ENCODE peak calls at places on chromosomes 3 and 15, in eight cellular contexts. H is activated CD8-positive, alpha-beta memory T cell treated with anti-CD3 and anti-CD28 coated beads for 48 hours; Z is AG04450; N is GM12865; C is choroid plexus epithelial cell; G is DMS153; K is HuH-7; Y is T-cell. F is an unnamed sample.

GRCh38 chr3:41200669-41201021 is 1.3 kb downstream of the CTNNB1 start:
- DNase-seq in H (no peak), Z (no peak), N (peak; percentile 23), C (peak; percentile 88), G (no peak), K (peak; percentile 19), Y (peak; percentile 18), F (no peak)

GRCh38 chr15:50883903-50884302 is 24.6 kb upstream of the AP4E1 start:
- DNase-seq in H (no peak), Z (no peak), N (peak; percentile 61), C (peak; percentile 73), G (no peak), K (no peak), Y (no peak), F (no peak)

GRCh38 chr15:56244237-56244810 is 645 bp upstream of the RFX7 start:
- DNase-seq in H (peak; percentile 11), Z (peak; percentile 23), N (peak; percentile 86), C (peak; percentile 80), G (peak; percentile 12), K (peak; percentile 74), Y (peak; percentile 9), F (peak; percentile 73)

GRCh38 chr15:49286649-49287394 is 116.8 kb downstream of the GALK2 start:
- DNase-seq in H (no peak), Z (no peak), N (no peak), C (peak; percentile 23), G (no peak), K (peak; percentile 1), Y (no peak), F (no peak)

GRCh38 chr15:62606376-62607164 is 436.0 kb upstream of the TPM1 start:
- DNase-seq in H (no peak), Z (peak; percentile 98), N (no peak), C (peak; percentile 99), G (no peak), K (no peak), Y (no peak), F (no peak)

GRCh38 chr3:156553705-156554356 is 1.1 kb downstream of the SSR3 start:
- DNase-seq in H (no peak), Z (peak; percentile 44), N (peak; percentile 59), C (peak; percentile 74), G (no peak), K (no peak), Y (no peak), F (no peak)

GRCh38 chr15:59282515-59283337 is 76.1 kb downstream of the LDHAL6B start:
- DNase-seq in H (no peak), Z (no peak), N (no peak), C (no peak), G (no peak), K (no peak), Y (no peak), F (no peak)

GRCh38 chr3:66398228-66399025 is 102.4 kb downstream of the LRIG1 start:
- DNase-seq in H (no peak), Z (peak; percentile 65), N (no peak), C (no peak), G (no peak), K (no peak), Y (no peak), F (peak; percentile 67)

GRCh38 chr3:73580343-73580742 is 44.4 kb downstream of the PDZRN3 start:
- DNase-seq in H (no peak), Z (peak; percentile 90), N (peak; percentile 5), C (peak; percentile 71), G (no peak), K (no peak), Y (no peak), F (no peak)

F was measured in coronary artery.